ENCODE peak calls at places on chromosomes 5 and 9, in five cellular contexts. One of them, this sample, is unnamed.

GRCh38 chr9:130870491-130871381 is 25.9 kb downstream of the QRFP start:
- DNase-seq in effector memory CD8-positive, alpha-beta T cell: no peak
- DNase-seq in NCI-H1417 treated with DMSO at 0.1 percent for 48 hours: no peak
- DNase-seq in H1: no peak
- DNase-seq in IMR-90: no peak
- DNase-seq in this sample: no peak

GRCh38 chr5:155091063-155091648 is 77.6 kb downstream of the KIF4B start:
- DNase-seq in effector memory CD8-positive, alpha-beta T cell: no peak
- DNase-seq in NCI-H1417 treated with DMSO at 0.1 percent for 48 hours: no peak
- DNase-seq in IMR-90: no peak
- DNase-seq in H1: no peak
- DNase-seq in this sample: no peak

GRCh38 chr9:36025751-36026150 is 11.0 kb upstream of the RECK start:
- DNase-seq in H1: no peak
- DNase-seq in effector memory CD8-positive, alpha-beta T cell: no peak
- DNase-seq in IMR-90: no peak
- DNase-seq in NCI-H1417 treated with DMSO at 0.1 percent for 48 hours: no peak
- DNase-seq in this sample: no peak

GRCh38 chr9:892123-892522 is 50.6 kb downstream of the DMRT1 start:
- DNase-seq in H1: no peak
- DNase-seq in IMR-90: no peak
- DNase-seq in NCI-H1417 treated with DMSO at 0.1 percent for 48 hours: no peak
- DNase-seq in effector memory CD8-positive, alpha-beta T cell: no peak
- DNase-seq in this sample: no peak

GRCh38 chr5:2207966-2208544 is 325.3 kb upstream of the IRX4 start:
- DNase-seq in effector memory CD8-positive, alpha-beta T cell: no peak
- DNase-seq in IMR-90: no peak
- DNase-seq in NCI-H1417 treated with DMSO at 0.1 percent for 48 hours: no peak
- DNase-seq in H1: peak
- DNase-seq in this sample: no peak

GRCh38 chr5:141182248-141182647 is at the start of gene PCDHB16:
- DNase-seq in NCI-H1417 treated with DMSO at 0.1 percent for 48 hours: no peak
- DNase-seq in H1: peak
- DNase-seq in effector memory CD8-positive, alpha-beta T cell: no peak
- DNase-seq in IMR-90: peak
- DNase-seq in this sample: no peak

GRCh38 chr5:56358703-56359428 is 125.7 kb upstream of the ANKRD55 start:
- DNase-seq in NCI-H1417 treated with DMSO at 0.1 percent for 48 hours: no peak
- DNase-seq in H1: no peak
- DNase-seq in effector memory CD8-positive, alpha-beta T cell: no peak
- DNase-seq in IMR-90: peak
- DNase-seq in this sample: no peak

GRCh38 chr9:117957267-117957666 is 253.1 kb downstream of the TLR4 start:
- DNase-seq in IMR-90: no peak
- DNase-seq in effector memory CD8-positive, alpha-beta T cell: no peak
- DNase-seq in NCI-H1417 treated with DMSO at 0.1 percent for 48 hours: no peak
- DNase-seq in H1: no peak
- DNase-seq in this sample: no peak

GRCh38 chr5:59709833-59710232 is 183.7 kb downstream of the PDE4D start:
- DNase-seq in IMR-90: peak
- DNase-seq in H1: no peak
- DNase-seq in NCI-H1417 treated with DMSO at 0.1 percent for 48 hours: no peak
- DNase-seq in effector memory CD8-positive, alpha-beta T cell: no peak
- DNase-seq in this sample: no peak

GRCh38 chr9:17906204-17906840 is 327.5 kb downstream of the SH3GL2 start:
- DNase-seq in NCI-H1417 treated with DMSO at 0.1 percent for 48 hours: no peak
- DNase-seq in effector memory CD8-positive, alpha-beta T cell: no peak
- DNase-seq in H1: peak
- DNase-seq in IMR-90: no peak
- DNase-seq in this sample: no peak

GRCh38 chr5:169080352-169080938 is 220.5 kb downstream of the SLIT3 start:
- DNase-seq in H1: no peak
- DNase-seq in effector memory CD8-positive, alpha-beta T cell: no peak
- DNase-seq in NCI-H1417 treated with DMSO at 0.1 percent for 48 hours: no peak
- DNase-seq in IMR-90: no peak
- DNase-seq in this sample: no peak

GRCh38 chr5:31182146-31182545 is 11.3 kb upstream of the CDH6 start:
- DNase-seq in effector memory CD8-positive, alpha-beta T cell: no peak
- DNase-seq in H1: no peak
- DNase-seq in NCI-H1417 treated with DMSO at 0.1 percent for 48 hours: no peak
- DNase-seq in IMR-90: no peak
- DNase-seq in this sample: no peak

GRCh38 chr5:121704291-121704690 is 147.4 kb upstream of the FTMT start:
- DNase-seq in IMR-90: no peak
- DNase-seq in effector memory CD8-positive, alpha-beta T cell: no peak
- DNase-seq in H1: no peak
- DNase-seq in NCI-H1417 treated with DMSO at 0.1 percent for 48 hours: no peak
- DNase-seq in this sample: no peak

GRCh38 chr5:154368041-154368800 is 77.6 kb upstream of the SAP30L start:
- DNase-seq in NCI-H1417 treated with DMSO at 0.1 percent for 48 hours: no peak
- DNase-seq in H1: no peak
- DNase-seq in effector memory CD8-positive, alpha-beta T cell: no peak
- DNase-seq in IMR-90: peak
- DNase-seq in this sample: no peak

GRCh38 chr5:115810776-115811175 is 5.7 kb downstream of the CDO1 start:
- DNase-seq in effector memory CD8-positive, alpha-beta T cell: no peak
- DNase-seq in NCI-H1417 treated with DMSO at 0.1 percent for 48 hours: no peak
- DNase-seq in IMR-90: peak
- DNase-seq in H1: no peak
- DNase-seq in this sample: no peak

GRCh38 chr5:40410231-40410861 is 269.4 kb upstream of the PTGER4 start:
- DNase-seq in IMR-90: peak
- DNase-seq in H1: no peak
- DNase-seq in NCI-H1417 treated with DMSO at 0.1 percent for 48 hours: no peak
- DNase-seq in effector memory CD8-positive, alpha-beta T cell: peak
- DNase-seq in this sample: peak

GRCh38 chr5:54022156-54022685 is 288.2 kb downstream of the ARL15 start:
- DNase-seq in IMR-90: no peak
- DNase-seq in effector memory CD8-positive, alpha-beta T cell: no peak
- DNase-seq in NCI-H1417 treated with DMSO at 0.1 percent for 48 hours: no peak
- DNase-seq in H1: no peak
- DNase-seq in this sample: no peak

GRCh38 chr5:2629035-2629434 is 122.4 kb downstream of the IRX2 start:
- DNase-seq in NCI-H1417 treated with DMSO at 0.1 percent for 48 hours: no peak
- DNase-seq in H1: no peak
- DNase-seq in effector memory CD8-positive, alpha-beta T cell: no peak
- DNase-seq in IMR-90: no peak
- DNase-seq in this sample: no peak

GRCh38 chr5:97842687-97843086 is 659.6 kb upstream of the RIOK2 start:
- DNase-seq in effector memory CD8-positive, alpha-beta T cell: no peak
- DNase-seq in H1: no peak
- DNase-seq in IMR-90: no peak
- DNase-seq in NCI-H1417 treated with DMSO at 0.1 percent for 48 hours: no peak
- DNase-seq in this sample: no peak

GRCh38 chr9:98773721-98774120 is 22.6 kb downstream of the ANKS6 start:
- DNase-seq in IMR-90: no peak
- DNase-seq in H1: no peak
- DNase-seq in NCI-H1417 treated with DMSO at 0.1 percent for 48 hours: no peak
- DNase-seq in effector memory CD8-positive, alpha-beta T cell: no peak
- DNase-seq in this sample: no peak

GRCh38 chr9:78132688-78133033 is 101.0 kb upstream of the GNAQ start:
- DNase-seq in IMR-90: no peak
- DNase-seq in NCI-H1417 treated with DMSO at 0.1 percent for 48 hours: no peak
- DNase-seq in effector memory CD8-positive, alpha-beta T cell: no peak
- DNase-seq in H1: no peak
- DNase-seq in this sample: no peak

GRCh38 chr5:9850456-9850855 is 220.3 kb upstream of the TAS2R1 start:
- DNase-seq in IMR-90: no peak
- DNase-seq in NCI-H1417 treated with DMSO at 0.1 percent for 48 hours: no peak
- DNase-seq in H1: no peak
- DNase-seq in effector memory CD8-positive, alpha-beta T cell: no peak
- DNase-seq in this sample: no peak

GRCh38 chr5:9775339-9775738 is 145.2 kb upstream of the TAS2R1 start:
- DNase-seq in effector memory CD8-positive, alpha-beta T cell: no peak
- DNase-seq in NCI-H1417 treated with DMSO at 0.1 percent for 48 hours: no peak
- DNase-seq in IMR-90: peak
- DNase-seq in H1: no peak
- DNase-seq in this sample: no peak

GRCh38 chr9:100428871-100429654 is 2.1 kb downstream of the MSANTD3 start:
- DNase-seq in effector memory CD8-positive, alpha-beta T cell: no peak
- DNase-seq in H1: no peak
- DNase-seq in IMR-90: peak
- DNase-seq in NCI-H1417 treated with DMSO at 0.1 percent for 48 hours: no peak
- DNase-seq in this sample: no peak

GRCh38 chr9:92710368-92710767 is 40.4 kb upstream of the IPPK start:
- DNase-seq in H1: no peak
- DNase-seq in IMR-90: no peak
- DNase-seq in NCI-H1417 treated with DMSO at 0.1 percent for 48 hours: no peak
- DNase-seq in effector memory CD8-positive, alpha-beta T cell: no peak
- DNase-seq in this sample: no peak

GRCh38 chr5:130528474-130528873 is 624.2 kb downstream of the CHSY3 start:
- DNase-seq in H1: no peak
- DNase-seq in IMR-90: no peak
- DNase-seq in NCI-H1417 treated with DMSO at 0.1 percent for 48 hours: no peak
- DNase-seq in effector memory CD8-positive, alpha-beta T cell: no peak
- DNase-seq in this sample: no peak

GRCh38 chr5:134000696-134001453 is 3.9 kb downstream of the VDAC1 start:
- DNase-seq in NCI-H1417 treated with DMSO at 0.1 percent for 48 hours: no peak
- DNase-seq in IMR-90: no peak
- DNase-seq in effector memory CD8-positive, alpha-beta T cell: no peak
- DNase-seq in H1: no peak
- DNase-seq in this sample: no peak

GRCh38 chr5:155728146-155728856 is 598.7 kb upstream of the SGCD start:
- DNase-seq in NCI-H1417 treated with DMSO at 0.1 percent for 48 hours: no peak
- DNase-seq in H1: no peak
- DNase-seq in IMR-90: peak
- DNase-seq in effector memory CD8-positive, alpha-beta T cell: no peak
- DNase-seq in this sample: no peak

GRCh38 chr9:83920469-83920941 is 727 bp downstream of the KIF27 start:
- DNase-seq in effector memory CD8-positive, alpha-beta T cell: no peak
- DNase-seq in NCI-H1417 treated with DMSO at 0.1 percent for 48 hours: peak
- DNase-seq in H1: no peak
- DNase-seq in IMR-90: peak
- DNase-seq in this sample: no peak

GRCh38 chr5:137630216-137630971 is 105.5 kb downstream of the KLHL3 start:
- DNase-seq in NCI-H1417 treated with DMSO at 0.1 percent for 48 hours: no peak
- DNase-seq in IMR-90: no peak
- DNase-seq in effector memory CD8-positive, alpha-beta T cell: no peak
- DNase-seq in H1: no peak
- DNase-seq in this sample: no peak

GRCh38 chr9:9177081-9177480 is 1377.5 kb upstream of the DMAC1 start:
- DNase-seq in IMR-90: no peak
- DNase-seq in effector memory CD8-positive, alpha-beta T cell: no peak
- DNase-seq in H1: no peak
- DNase-seq in NCI-H1417 treated with DMSO at 0.1 percent for 48 hours: no peak
- DNase-seq in this sample: no peak

GRCh38 chr5:34034497-34035327 is 8.3 kb downstream of the C1QTNF3 start:
- DNase-seq in effector memory CD8-positive, alpha-beta T cell: no peak
- DNase-seq in H1: no peak
- DNase-seq in IMR-90: no peak
- DNase-seq in NCI-H1417 treated with DMSO at 0.1 percent for 48 hours: no peak
- DNase-seq in this sample: no peak

GRCh38 chr5:90557391-90557790 is 1.2 kb upstream of the ADGRV1 start:
- DNase-seq in NCI-H1417 treated with DMSO at 0.1 percent for 48 hours: no peak
- DNase-seq in IMR-90: no peak
- DNase-seq in H1: no peak
- DNase-seq in effector memory CD8-positive, alpha-beta T cell: no peak
- DNase-seq in this sample: no peak

GRCh38 chr9:137728444-137729311 is 109.9 kb downstream of the EHMT1 start:
- DNase-seq in effector memory CD8-positive, alpha-beta T cell: no peak
- DNase-seq in NCI-H1417 treated with DMSO at 0.1 percent for 48 hours: no peak
- DNase-seq in IMR-90: peak
- DNase-seq in H1: no peak
- DNase-seq in this sample: no peak

GRCh38 chr5:138565100-138565821 is 9.9 kb downstream of the HSPA9 start:
- DNase-seq in IMR-90: no peak
- DNase-seq in H1: no peak
- DNase-seq in effector memory CD8-positive, alpha-beta T cell: peak
- DNase-seq in NCI-H1417 treated with DMSO at 0.1 percent for 48 hours: no peak
- DNase-seq in this sample: peak

GRCh38 chr5:56183507-56183906 is 49.6 kb downstream of the ANKRD55 start:
- DNase-seq in IMR-90: peak
- DNase-seq in effector memory CD8-positive, alpha-beta T cell: no peak
- DNase-seq in NCI-H1417 treated with DMSO at 0.1 percent for 48 hours: no peak
- DNase-seq in H1: no peak
- DNase-seq in this sample: no peak

GRCh38 chr5:150762216-150762615 is 3.4 kb upstream of the DCTN4 start:
- DNase-seq in effector memory CD8-positive, alpha-beta T cell: no peak
- DNase-seq in NCI-H1417 treated with DMSO at 0.1 percent for 48 hours: no peak
- DNase-seq in IMR-90: no peak
- DNase-seq in H1: no peak
- DNase-seq in this sample: peak

This sample was measured in NK-92 treated with Interleukin-12 subunit alpha and Interleukin-12 subunit beta, amount 100 ng/mL, for 24 hours.